ENCODE peak calls at places on chromosomes 3 and 15, in six cellular contexts. R is K562, M is HCT116, L is GM12878, Q is H1, A is HepG2. Y is an unnamed sample. For H3K9me3, the result is how much of the 10 kb centered on the place peaks cover.

GRCh38 chr3:117843356-117843755 is 1133.8 kb downstream of the TUSC7 start:
- DNase-seq in R (no peak), M (no peak), L (no peak), Q (no peak), A (no peak), Y (no peak)

GRCh38 chr3:32847520-32847919 is 29.7 kb downstream of the TRIM71 start:
- DNase-seq in R (peak), M (no peak), L (no peak), Q (no peak), A (no peak), Y (no peak)

GRCh38 chr15:77028451-77029165 is 33.7 kb downstream of the PSTPIP1 start:
- DNase-seq in R (no peak), M (no peak), L (no peak), Q (no peak), A (no peak), Y (no peak)

GRCh38 chr15:43274136-43274535 is 7.4 kb upstream of the TGM5 start:
- DNase-seq in R (no peak), M (no peak), L (no peak), Q (no peak), A (no peak), Y (no peak)

GRCh38 chr3:61876797-61877196 is 315.4 kb downstream of the PTPRG start:
- DNase-seq in R (no peak), M (no peak), L (no peak), Q (no peak), A (no peak), Y (no peak)

GRCh38 chr15:93566777-93567176 is 477.8 kb upstream of the RGMA start:
- DNase-seq in R (no peak), M (no peak), L (no peak), Q (no peak), A (no peak), Y (no peak)

GRCh38 chr3:146163584-146163983 is 2.6 kb upstream of the PLOD2 start:
- DNase-seq in R (no peak), M (no peak), L (no peak), Q (no peak), A (no peak), Y (no peak)

GRCh38 chr3:15148614-15149013 is 49.7 kb upstream of the RBSN start:
- DNase-seq in R (peak), M (peak), L (no peak), Q (peak), A (peak), Y (peak)

GRCh38 chr15:96331942-96332853 is 1.7 kb downstream of the NR2F2 start:
- DNase-seq in R (peak), M (no peak), L (no peak), Q (no peak), A (no peak), Y (no peak)

GRCh38 chr3:40876496-40876895 is 322.8 kb upstream of the CTNNB1 start:
- DNase-seq in R (no peak), M (no peak), L (no peak), Q (no peak), A (peak), Y (no peak)

GRCh38 chr3:196757876-196758739 is 18.5 kb downstream of the PAK2 start:
- DNase-seq in R (no peak), M (no peak), L (no peak), Q (no peak), A (no peak), Y (no peak)

GRCh38 chr15:38002883-38003477 is 68.5 kb downstream of the TMCO5A start:
- DNase-seq in R (peak), M (peak), L (peak), Q (peak), A (peak), Y (peak)

GRCh38 chr15:35151782-35152181 is 66.7 kb upstream of the NANOGP8 start:
- DNase-seq in R (no peak), M (no peak), L (no peak), Q (no peak), A (no peak), Y (no peak)

GRCh38 chr15:40106203-40107161 is 2.2 kb downstream of the BMF start:
- DNase-seq in R (peak), M (no peak), L (peak), Q (no peak), A (peak), Y (peak)

GRCh38 chr3:102174312-102174712 is 260.5 kb upstream of the ZPLD1 start:
- DNase-seq in R (no peak), M (no peak), L (no peak), Q (no peak), A (no peak), Y (no peak)

GRCh38 chr15:62795171-62795570 is 247.4 kb upstream of the TPM1 start:
- DNase-seq in R (no peak), M (no peak), L (peak), Q (no peak), A (no peak), Y (no peak)

GRCh38 chr3:152196782-152197181 is 71.9 kb upstream of the MBNL1 start:
- DNase-seq in R (no peak), M (no peak), L (no peak), Q (no peak), A (no peak), Y (no peak)

GRCh38 chr3:142087676-142088075 is 61.7 kb downstream of the TFDP2 start:
- DNase-seq in R (no peak), M (peak), L (no peak), Q (no peak), A (no peak), Y (no peak)

GRCh38 chr3:64266065-64266874 is 41.0 kb upstream of the PRICKLE2 start:
- DNase-seq in R (no peak), M (no peak), L (no peak), Q (no peak), A (peak), Y (no peak)

GRCh38 chr3:122893754-122894668 is 99.1 kb downstream of the SLC49A4 start:
- DNase-seq in R (no peak), M (no peak), L (no peak), Q (no peak), A (peak), Y (peak)

GRCh38 chr3:10317961-10318350 is 3.0 kb downstream of the SEC13 start:
- DNase-seq in R (no peak), M (no peak), L (no peak), Q (no peak), A (no peak), Y (no peak)

GRCh38 chr15:25909325-25909724 is 46.2 kb upstream of the ATP10A start:
- DNase-seq in R (no peak), M (no peak), L (no peak), Q (no peak), A (no peak), Y (no peak)

GRCh38 chr15:69997701-69998273 is 99.9 kb downstream of the TLE3 start:
- DNase-seq in R (no peak), M (peak), L (no peak), Q (no peak), A (no peak), Y (no peak)

GRCh38 chr3:148727242-148727641 is 29.5 kb downstream of the AGTR1 start:
- DNase-seq in R (peak), M (peak), L (no peak), Q (no peak), A (peak), Y (peak)

GRCh38 chr3:45321607-45322391 is 66.6 kb upstream of the LARS2 start:
- DNase-seq in R (no peak), M (no peak), L (no peak), Q (no peak), A (no peak), Y (no peak)

GRCh38 chr3:57917611-57918010 is 90.6 kb upstream of the FLNB start:
- DNase-seq in R (no peak), M (no peak), L (no peak), Q (no peak), A (no peak), Y (no peak)

GRCh38 chr15:73800662-73801345 is 47.7 kb upstream of the INSYN1 start:
- DNase-seq in R (peak), M (no peak), L (no peak), Q (no peak), A (no peak), Y (no peak)

GRCh38 chr3:127699098-127699945 is 26.6 kb downstream of the ABTB1 start:
- DNase-seq in R (no peak), M (no peak), L (no peak), Q (no peak), A (no peak), Y (no peak)

GRCh38 chr15:73965094-73965729 is 26.9 kb downstream of the STOML1 start:
- DNase-seq in R (no peak), M (no peak), L (no peak), Q (no peak), A (no peak), Y (peak)

GRCh38 chr15:83956887-83957286 is 278.7 kb upstream of the GOLGA6L4 start:
- DNase-seq in R (no peak), M (no peak), L (no peak), Q (no peak), A (no peak), Y (no peak)

GRCh38 chr3:18103591-18103990 is 321.5 kb downstream of the SATB1 start:
- DNase-seq in R (no peak), M (no peak), L (no peak), Q (no peak), A (no peak), Y (no peak)

GRCh38 chr15:50181983-50182232 is at the start of gene SLC27A2:
- DNase-seq in R (peak), M (peak), L (no peak), Q (no peak), A (no peak), Y (peak)

GRCh38 chr3:152219225-152219624 is 49.5 kb upstream of the MBNL1 start:
- DNase-seq in R (no peak), M (no peak), L (no peak), Q (no peak), A (no peak), Y (no peak)

GRCh38 chr3:14047841-14048240 is 76.8 kb downstream of the CHCHD4 start:
- DNase-seq in R (no peak), M (no peak), L (no peak), Q (no peak), A (no peak), Y (no peak)

GRCh38 chr3:48400824-48401433 is 28.9 kb downstream of the FBXW12 start:
- DNase-seq in R (peak), M (peak), L (peak), Q (peak), A (peak), Y (peak)

GRCh38 chr3:155548194-155548593 is 196.7 kb downstream of the PLCH1 start:
- DNase-seq in R (no peak), M (no peak), L (no peak), Q (no peak), A (no peak), Y (no peak)

GRCh38 chr3:144128117-144128892 is 156.7 kb downstream of the DIPK2A start:
- DNase-seq in R (no peak), M (no peak), L (peak), Q (no peak), A (no peak), Y (no peak)

GRCh38 chr3:48429416-48430358 is at the start of gene PLXNB1:
- DNase-seq in R (peak), M (no peak), L (no peak), Q (peak), A (peak), Y (peak)

GRCh38 chr3:10196389-10197052 is 31.8 kb downstream of the IRAK2 start:
- DNase-seq in R (peak), M (no peak), L (peak), Q (no peak), A (no peak), Y (no peak)

GRCh38 chr15:75641176-75641498 is 1.1 kb upstream of the IMP3 start:
- DNase-seq in R (no peak), M (no peak), L (no peak), Q (no peak), A (no peak), Y (no peak)

GRCh38 chr15:27057904-27058645 is 87.1 kb downstream of the GABRG3 start:
- DNase-seq in R (peak), M (no peak), L (no peak), Q (no peak), A (no peak), Y (no peak)

GRCh38 chr15:27064080-27064479 is 93.1 kb downstream of the GABRG3 start:
- DNase-seq in R (no peak), M (no peak), L (no peak), Q (no peak), A (no peak), Y (no peak)

GRCh38 chr15:27058939-27059338 is 88.0 kb downstream of the GABRG3 start:
- DNase-seq in R (no peak), M (no peak), L (no peak), Q (no peak), A (no peak), Y (no peak)

GRCh38 chr15:27059610-27060202 is 88.7 kb downstream of the GABRG3 start:
- DNase-seq in R (peak), M (peak), L (no peak), Q (peak), A (peak), Y (peak)

DNA sequence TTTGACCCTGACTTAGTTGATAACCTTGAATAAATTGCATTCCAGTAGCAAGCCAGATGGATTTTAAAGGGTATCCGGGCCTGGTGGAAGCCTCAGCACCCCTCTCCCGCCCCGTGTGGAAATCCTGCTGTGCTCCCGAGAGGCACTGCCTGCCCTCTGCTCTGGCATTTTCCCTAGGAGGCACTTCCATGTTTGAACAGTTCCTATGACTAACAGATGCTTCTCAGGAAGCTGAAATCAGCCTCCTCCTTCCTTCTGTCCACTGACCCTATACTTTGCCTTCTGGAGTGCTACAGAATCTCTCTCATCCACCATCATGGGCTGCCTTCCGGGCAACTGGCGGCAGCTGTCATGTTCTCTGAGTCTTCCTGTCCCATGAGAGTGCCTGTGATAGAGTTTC is 90.8 kb downstream of the GABRG3 start:
- DNase-seq in R (no peak), M (no peak), L (no peak), Q (no peak), A (no peak), Y (no peak)
- H3K9me3 ChIP-seq in R (under half), M (half or more), L (under half), Q (under half), A (under half), Y (under half)

GRCh38 chr3:190436356-190436755 is 13.3 kb downstream of the TMEM207 start:
- DNase-seq in R (no peak), M (no peak), L (no peak), Q (no peak), A (no peak), Y (no peak)
- TF ChIP-seq YY1 in R (no peak), M (no peak), L (no peak), Q (no peak), A (no peak), Y (no peak)

GRCh38 chr3:186220365-186220764 is 111.5 kb upstream of the ETV5 start:
- DNase-seq in R (no peak), M (peak), L (no peak), Q (no peak), A (no peak), Y (no peak)

GRCh38 chr3:186218423-186218822 is 109.5 kb upstream of the ETV5 start:
- DNase-seq in R (no peak), M (no peak), L (no peak), Q (no peak), A (no peak), Y (no peak)

GRCh38 chr3:186216903-186217819 is 108.3 kb upstream of the ETV5 start:
- DNase-seq in R (no peak), M (no peak), L (no peak), Q (no peak), A (no peak), Y (no peak)

GRCh38 chr3:186219211-186219638 is 110.3 kb upstream of the ETV5 start:
- DNase-seq in R (no peak), M (no peak), L (no peak), Q (no peak), A (no peak), Y (no peak)

DNA sequence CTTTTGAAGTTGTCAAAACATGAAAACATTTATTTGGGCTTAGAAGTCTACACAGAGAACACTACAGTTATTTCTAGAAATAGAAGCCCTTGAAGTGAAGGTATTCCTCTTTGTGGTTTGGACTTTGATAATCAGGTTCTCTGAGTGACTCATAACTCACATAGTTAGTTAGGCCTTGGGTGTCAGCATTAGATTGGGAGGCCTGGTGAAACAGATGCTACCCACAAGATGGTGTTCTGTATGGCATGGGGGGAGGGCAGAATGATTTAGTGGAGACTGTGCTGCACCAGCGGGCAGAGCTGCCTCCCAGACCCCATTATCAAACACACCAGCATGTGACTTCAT is 108.9 kb upstream of the ETV5 start:
- DNase-seq in R (no peak), M (no peak), L (peak), Q (no peak), A (peak), Y (no peak)
- TF ChIP-seq ZNF274 in R (no peak), M (no peak), L (no peak), Q (no peak), A (no peak), Y (no peak)

GRCh38 chr3:125353128-125353527 is 22.0 kb downstream of the ZNF148 start:
- DNase-seq in R (no peak), M (no peak), L (no peak), Q (no peak), A (no peak), Y (no peak)
- H3K9me3 ChIP-seq in R (under half), M (under half), L (under half), Q (under half), A (under half), Y (under half)

GRCh38 chr3:193982258-193982659 is 153.7 kb upstream of the HES1 start:
- DNase-seq in R (no peak), M (no peak), L (no peak), Q (no peak), A (no peak), Y (no peak)

GRCh38 chr3:193983846-193984245 is 152.1 kb upstream of the HES1 start:
- DNase-seq in R (no peak), M (no peak), L (no peak), Q (no peak), A (no peak), Y (no peak)

GRCh38 chr3:193984378-193984777 is 151.6 kb upstream of the HES1 start:
- DNase-seq in R (no peak), M (no peak), L (no peak), Q (no peak), A (no peak), Y (no peak)

GRCh38 chr3:193992062-193992461 is 143.9 kb upstream of the HES1 start:
- DNase-seq in R (no peak), M (no peak), L (no peak), Q (no peak), A (no peak), Y (no peak)

GRCh38 chr3:193987186-193987585 is 148.8 kb upstream of the HES1 start:
- DNase-seq in R (no peak), M (no peak), L (no peak), Q (no peak), A (no peak), Y (no peak)
- TF ChIP-seq YY1 in R (no peak), M (no peak), L (no peak), Q (no peak), A (no peak), Y (no peak)

GRCh38 chr15:46918462-46919125 is 798.7 kb upstream of the SEMA6D start:
- DNase-seq in R (no peak), M (no peak), L (no peak), Q (no peak), A (no peak), Y (no peak)

GRCh38 chr15:46917853-46918252 is 799.5 kb upstream of the SEMA6D start:
- DNase-seq in R (no peak), M (no peak), L (no peak), Q (no peak), A (no peak), Y (no peak)

GRCh38 chr15:46921906-46922305 is 795.4 kb upstream of the SEMA6D start:
- DNase-seq in R (no peak), M (no peak), L (no peak), Q (no peak), A (no peak), Y (no peak)
- TF ChIP-seq ZNF274 in R (no peak), M (no peak), L (no peak), Q (no peak), A (no peak), Y (no peak)

DNA sequence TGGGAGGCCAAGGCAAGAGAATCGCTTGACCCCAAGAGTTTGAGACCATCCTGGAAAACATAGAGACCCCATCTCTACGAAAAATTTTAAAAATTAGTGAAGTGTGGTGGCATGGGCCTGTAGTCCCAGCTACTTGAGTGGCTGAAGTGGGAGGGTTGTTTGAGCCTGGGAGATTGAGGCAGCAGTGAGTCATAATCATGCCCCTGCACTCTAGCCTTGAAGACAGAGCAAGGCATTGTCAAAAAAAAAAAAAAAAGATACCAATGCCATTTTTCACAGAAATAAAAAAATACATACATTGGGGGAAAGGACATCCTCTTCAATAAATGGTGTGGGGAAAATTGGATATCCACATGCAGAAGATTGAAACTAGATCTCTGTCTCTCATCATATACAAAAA is 74.6 kb downstream of the CERS3 start:
- DNase-seq in R (no peak), M (no peak), L (no peak), Q (no peak), A (no peak), Y (no peak)
- H3K9me3 ChIP-seq in R (under half), M (under half), L (under half), Q (under half), A (under half), Y (half or more)

DNA sequence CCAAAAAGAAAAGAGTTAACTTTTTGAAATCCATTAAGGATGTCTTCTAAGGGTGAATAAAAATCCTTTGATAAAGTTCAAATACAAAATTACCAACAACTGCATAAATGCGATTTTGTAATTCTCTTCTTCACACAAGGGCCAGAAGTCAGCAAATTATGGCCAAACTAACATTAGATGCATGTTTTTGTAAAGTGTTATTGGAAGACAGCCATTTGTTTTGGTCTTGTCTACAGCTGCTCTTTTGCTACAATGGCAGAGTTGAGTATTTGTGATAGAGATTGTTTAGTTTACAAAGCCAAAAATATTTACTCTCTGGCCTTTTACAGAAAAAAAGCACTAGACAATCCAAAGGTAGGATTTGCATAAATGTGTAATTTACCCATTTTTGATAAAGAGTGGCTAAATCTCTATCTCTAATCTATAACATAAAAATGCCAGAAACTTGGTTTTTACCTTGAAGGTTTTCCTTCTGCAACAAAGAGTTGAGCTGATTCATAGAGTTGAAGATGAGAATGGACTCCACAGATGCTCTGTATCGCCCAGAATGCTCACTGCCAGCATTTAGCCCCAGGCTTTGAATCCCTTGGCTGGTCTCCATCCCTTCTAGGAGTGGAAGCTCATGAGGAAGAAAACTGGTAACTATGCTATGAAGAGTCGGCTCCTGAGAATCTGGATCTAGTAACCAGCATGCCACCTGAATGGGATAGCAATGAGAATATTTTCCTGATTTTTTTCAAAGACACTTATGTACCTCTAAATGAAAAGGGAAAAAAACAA is 64.5 kb downstream of the POLQ start:
- DNase-seq in R (no peak), M (no peak), L (no peak), Q (no peak), A (no peak), Y (no peak)
- TF ChIP-seq YY1 in R (no peak), M (no peak), L (no peak), Q (no peak), A (no peak), Y (no peak)